ENCODE peak calls at places on chromosomes 5 and 9, in six cellular contexts. R, I, W, Y, N and T are unnamed samples.

GRCh38 chr5:76607353-76607871 is 15.8 kb downstream of the F2RL2 start:
- DNase-seq in R (no peak), I (no peak), W (peak; percentile 21), Y (no peak), N (no peak), T (no peak)

GRCh38 chr5:179763215-179763945 is 30.4 kb upstream of the LTC4S start:
- DNase-seq in R (no peak), I (peak; percentile 48), W (peak; percentile 67), Y (peak; percentile 34), N (peak; percentile 83), T (peak; percentile 79)

GRCh38 chr9:4143951-4144717 is 155.7 kb downstream of the GLIS3 start:
- DNase-seq in R (no peak), I (no peak), W (no peak), Y (no peak), N (no peak), T (no peak)

GRCh38 chr5:20113031-20113685 is 125.2 kb upstream of the CDH18 start:
- DNase-seq in R (no peak), I (no peak), W (no peak), Y (no peak), N (no peak), T (no peak)

GRCh38 chr9:79570449-79571308 is 1.1 kb upstream of the TLE4 start:
- DNase-seq in R (peak; percentile 79), I (peak; percentile 67), W (peak; percentile 31), Y (peak; percentile 47), N (no peak), T (peak; percentile 22)

GRCh38 chr5:158174918-158175663 is 316.1 kb upstream of the CLINT1 start:
- DNase-seq in R (no peak), I (peak; percentile 81), W (peak; percentile 83), Y (peak; percentile 79), N (peak; percentile 72), T (peak; percentile 72)

GRCh38 chr9:127854169-127854833 is at the start of gene ENG:
- DNase-seq in R (peak; percentile 87), I (peak; percentile 97), W (peak; percentile 91), Y (no peak), N (peak; percentile 53), T (peak; percentile 52)

GRCh38 chr5:145787001-145787400 is 48.1 kb downstream of the PRELID2 start:
- DNase-seq in R (no peak), I (no peak), W (no peak), Y (no peak), N (no peak), T (no peak)

GRCh38 chr5:180323929-180324632 is 29.1 kb downstream of the GFPT2 start:
- DNase-seq in R (no peak), I (no peak), W (no peak), Y (no peak), N (no peak), T (peak; percentile 22)

GRCh38 chr9:113808391-113809191 is 67.5 kb upstream of the ZNF618 start:
- DNase-seq in R (no peak), I (no peak), W (no peak), Y (no peak), N (peak; percentile 20), T (peak; percentile 7)

GRCh38 chr9:8764041-8764440 is 964.5 kb upstream of the DMAC1 start:
- DNase-seq in R (no peak), I (no peak), W (no peak), Y (no peak), N (no peak), T (no peak)

GRCh38 chr5:133147815-133148634 is 96.2 kb downstream of the HSPA4 start:
- DNase-seq in R (no peak), I (no peak), W (no peak), Y (no peak), N (no peak), T (no peak)

GRCh38 chr5:34923694-34924461 is 5.5 kb upstream of the DNAJC21 start:
- DNase-seq in R (no peak), I (no peak), W (no peak), Y (no peak), N (no peak), T (no peak)

GRCh38 chr5:145568581-145568980 is 266.6 kb downstream of the PRELID2 start:
- DNase-seq in R (no peak), I (no peak), W (no peak), Y (no peak), N (no peak), T (no peak)

GRCh38 chr5:151770383-151771258 is 1.1 kb upstream of the G3BP1 start:
- DNase-seq in R (peak; percentile 87), I (peak; percentile 93), W (peak; percentile 82), Y (peak; percentile 68), N (peak; percentile 75), T (peak; percentile 84)

GRCh38 chr9:70340572-70340971 is 73.9 kb downstream of the KLF9 start:
- DNase-seq in R (no peak), I (no peak), W (no peak), Y (no peak), N (no peak), T (no peak)

GRCh38 chr5:40681351-40682311 is 1.9 kb downstream of the PTGER4 start:
- DNase-seq in R (peak; percentile 80), I (peak; percentile 65), W (peak; percentile 33), Y (peak; percentile 22), N (peak; percentile 51), T (peak; percentile 7)

GRCh38 chr9:112119225-112120045 is 55.7 kb downstream of the SUSD1 start:
- DNase-seq in R (no peak), I (no peak), W (no peak), Y (peak; percentile 48), N (peak; percentile 84), T (no peak)

GRCh38 chr5:172741206-172741582 is 29.8 kb downstream of the DUSP1 start:
- DNase-seq in R (no peak), I (no peak), W (no peak), Y (no peak), N (no peak), T (no peak)

GRCh38 chr9:88721028-88721427 is 186.1 kb downstream of the NXNL2 start:
- DNase-seq in R (no peak), I (no peak), W (no peak), Y (no peak), N (no peak), T (no peak)

GRCh38 chr5:116374434-116374852 is 200.2 kb downstream of the SEMA6A start:
- DNase-seq in R (no peak), I (no peak), W (no peak), Y (no peak), N (no peak), T (no peak)

GRCh38 chr5:89016741-89017312 is 133.8 kb upstream of the MEF2C start:
- DNase-seq in R (no peak), I (no peak), W (no peak), Y (no peak), N (no peak), T (no peak)

GRCh38 chr5:30539004-30539634 is 654.4 kb upstream of the CDH6 start:
- DNase-seq in R (peak; percentile 87), I (peak; percentile 73), W (peak; percentile 66), Y (no peak), N (peak; percentile 6), T (peak; percentile 24)

GRCh38 chr5:92801921-92802320 is 779.1 kb downstream of the NR2F1-AS1 start:
- DNase-seq in R (no peak), I (no peak), W (no peak), Y (no peak), N (no peak), T (no peak)

GRCh38 chr5:159338143-159338542 is 7.9 kb upstream of the IL12B start:
- DNase-seq in R (no peak), I (no peak), W (no peak), Y (no peak), N (no peak), T (no peak)

GRCh38 chr5:152736906-152737305 is 331.8 kb upstream of the NMUR2 start:
- DNase-seq in R (no peak), I (no peak), W (no peak), Y (no peak), N (no peak), T (no peak)

GRCh38 chr5:6714221-6715041 is 1.2 kb downstream of the TENT4A start:
- DNase-seq in R (peak; percentile 76), I (peak; percentile 70), W (peak; percentile 48), Y (no peak), N (peak; percentile 43), T (peak; percentile 37)

GRCh38 chr5:133402781-133403180 is 209.6 kb downstream of the FSTL4 start:
- DNase-seq in R (no peak), I (no peak), W (no peak), Y (no peak), N (no peak), T (no peak)

GRCh38 chr5:1168751-1169607 is 32.4 kb upstream of the SLC6A19 start:
- DNase-seq in R (no peak), I (peak; percentile 48), W (no peak), Y (no peak), N (no peak), T (peak; percentile 88)

GRCh38 chr9:25517701-25518100 is 160.5 kb downstream of the TUSC1 start:
- DNase-seq in R (no peak), I (no peak), W (no peak), Y (no peak), N (no peak), T (no peak)

GRCh38 chr5:177304392-177305119 is 957 bp downstream of the PRELID1 start:
- DNase-seq in R (no peak), I (peak; percentile 42), W (no peak), Y (no peak), N (no peak), T (no peak)

DNA sequence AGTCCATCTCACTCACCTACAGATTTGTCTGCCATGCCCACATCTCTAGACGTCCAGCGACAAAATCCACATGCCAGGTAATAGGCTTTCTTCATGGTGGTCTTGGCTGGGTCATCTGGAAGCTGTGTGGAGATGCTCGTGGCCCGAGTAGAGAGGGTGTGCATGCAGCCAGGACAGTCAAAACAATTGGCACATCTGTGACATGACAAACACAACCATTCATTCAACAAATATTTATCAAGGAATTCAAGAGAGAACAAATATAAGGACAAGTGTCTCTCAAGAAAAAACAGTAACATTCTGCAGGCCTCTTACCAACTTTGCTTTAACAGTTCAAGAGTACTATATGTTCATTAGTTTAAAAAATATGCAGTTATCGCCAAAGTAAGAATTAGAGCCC is 5.4 kb downstream of the DCTN4 start:
- DNase-seq in R (no peak), I (no peak), W (no peak), Y (no peak), N (no peak), T (no peak)
- H3K4me3 ChIP-seq in R (no peak overlapping the region), I (no peak overlapping the region), W (no peak overlapping the region), Y (no peak overlapping the region), N (no peak overlapping the region), T (no peak overlapping the region)

DNA sequence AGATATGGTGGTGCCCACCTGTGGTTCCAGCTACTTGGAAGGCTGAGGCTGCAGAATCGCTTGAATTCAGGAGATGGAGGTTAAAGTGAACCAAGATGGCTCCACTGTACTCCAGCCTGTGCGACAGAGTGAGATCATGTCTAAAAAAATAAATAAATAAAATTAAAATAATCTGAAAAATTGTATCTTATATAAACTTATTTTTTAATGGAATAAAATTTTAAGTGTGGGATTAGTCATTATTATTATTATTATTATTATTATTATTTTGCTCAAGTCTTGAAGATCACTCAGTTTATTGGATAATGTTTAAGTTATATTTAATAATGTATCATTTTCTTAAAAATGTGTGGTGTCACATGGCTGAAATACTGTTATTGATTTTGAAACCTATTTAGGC is 688.0 kb upstream of the COX7C start:
- DNase-seq in R (no peak), I (no peak), W (no peak), Y (no peak), N (no peak), T (no peak)
- H3K9me3 ChIP-seq in R (peaks cover 6% of the 10 kb centered on the region), I (no peaks in the 10 kb centered on the region), W (peaks cover 17% of the 10 kb centered on the region), Y (no peaks in the 10 kb centered on the region), N (no peaks in the 10 kb centered on the region), T (no peaks in the 10 kb centered on the region)

GRCh38 chr9:94097788-94098413 is 13.6 kb downstream of the PTPDC1 start:
- DNase-seq in R (no peak), I (no peak), W (no peak), Y (no peak), N (peak; percentile 16), T (no peak)
- H3K4me3 ChIP-seq in R (no peak overlapping the region), I (no peak overlapping the region), W (no peak overlapping the region), Y (no peak overlapping the region), N (no peak overlapping the region), T (no peak overlapping the region)

GRCh38 chr9:137971477-137972138 is 94.0 kb downstream of the CACNA1B start:
- DNase-seq in R (peak; percentile 32), I (peak; percentile 22), W (no peak), Y (no peak), N (no peak), T (no peak)
- H3K9me3 ChIP-seq in R (no peaks in the 10 kb centered on the region), I (no peaks in the 10 kb centered on the region), W (no peaks in the 10 kb centered on the region), Y (no peaks in the 10 kb centered on the region), N (no peaks in the 10 kb centered on the region), T (no peaks in the 10 kb centered on the region)